ENCODE peak calls at places on chromosome 20, in seven cellular contexts. One of them, this sample, is unnamed.

GRCh38 chr20:62266340-62266739 is 28.0 kb downstream of the OSBPL2 start:
- DNase-seq in kidney epithelial cell: no peak
- DNase-seq in tibial nerve: no peak
- DNase-seq in heart right ventricle: no peak
- DNase-seq in PC-9: no peak
- DNase-seq in progenitor cell of endocrine pancreas: no peak
- DNase-seq in fibroblast of villous mesenchyme: no peak
- DNase-seq in this sample: no peak

GRCh38 chr20:49505518-49505917 is 23.1 kb upstream of the KCNB1 start:
- DNase-seq in kidney epithelial cell: peak; percentile 63
- DNase-seq in tibial nerve: no peak
- DNase-seq in heart right ventricle: peak; percentile 22
- DNase-seq in PC-9: no peak
- DNase-seq in progenitor cell of endocrine pancreas: no peak
- DNase-seq in fibroblast of villous mesenchyme: peak; percentile 8
- DNase-seq in this sample: peak; percentile 90

GRCh38 chr20:3378138-3378537 is 29.3 kb downstream of the DNAAF9 start:
- DNase-seq in kidney epithelial cell: no peak
- DNase-seq in tibial nerve: no peak
- DNase-seq in heart right ventricle: peak; percentile 13
- DNase-seq in PC-9: no peak
- DNase-seq in progenitor cell of endocrine pancreas: no peak
- DNase-seq in fibroblast of villous mesenchyme: no peak
- DNase-seq in this sample: no peak

GRCh38 chr20:34941224-34941623 is 14.4 kb downstream of the GSS start:
- DNase-seq in kidney epithelial cell: no peak
- DNase-seq in tibial nerve: no peak
- DNase-seq in heart right ventricle: no peak
- DNase-seq in PC-9: no peak
- DNase-seq in progenitor cell of endocrine pancreas: no peak
- DNase-seq in fibroblast of villous mesenchyme: no peak
- DNase-seq in this sample: no peak

GRCh38 chr20:34824861-34825529 is 456 bp downstream of the NCOA6 start:
- DNase-seq in kidney epithelial cell: no peak
- DNase-seq in tibial nerve: peak; percentile 15
- DNase-seq in heart right ventricle: peak; percentile 54
- DNase-seq in PC-9: peak; percentile 62
- DNase-seq in progenitor cell of endocrine pancreas: peak; percentile 73
- DNase-seq in fibroblast of villous mesenchyme: peak; percentile 43
- DNase-seq in this sample: peak; percentile 78

GRCh38 chr20:57400262-57400701 is 9.1 kb downstream of the RBM38 start:
- DNase-seq in kidney epithelial cell: no peak
- DNase-seq in tibial nerve: no peak
- DNase-seq in heart right ventricle: no peak
- DNase-seq in PC-9: no peak
- DNase-seq in progenitor cell of endocrine pancreas: no peak
- DNase-seq in fibroblast of villous mesenchyme: no peak
- DNase-seq in this sample: no peak

GRCh38 chr20:9989066-9989724 is 45.6 kb upstream of the ANKEF1 start:
- DNase-seq in kidney epithelial cell: no peak
- DNase-seq in tibial nerve: no peak
- DNase-seq in heart right ventricle: no peak
- DNase-seq in PC-9: no peak
- DNase-seq in progenitor cell of endocrine pancreas: no peak
- DNase-seq in fibroblast of villous mesenchyme: peak; percentile 63
- DNase-seq in this sample: no peak

GRCh38 chr20:35663516-35663812 is 1.2 kb downstream of the CPNE1 start:
- DNase-seq in kidney epithelial cell: no peak
- DNase-seq in tibial nerve: no peak
- DNase-seq in heart right ventricle: no peak
- DNase-seq in PC-9: no peak
- DNase-seq in progenitor cell of endocrine pancreas: no peak
- DNase-seq in fibroblast of villous mesenchyme: peak; percentile 44
- DNase-seq in this sample: no peak

GRCh38 chr20:52268184-52268583 is 76.6 kb upstream of the ZFP64 start:
- DNase-seq in kidney epithelial cell: no peak
- DNase-seq in tibial nerve: no peak
- DNase-seq in heart right ventricle: no peak
- DNase-seq in PC-9: no peak
- DNase-seq in progenitor cell of endocrine pancreas: no peak
- DNase-seq in fibroblast of villous mesenchyme: peak; percentile 21
- DNase-seq in this sample: no peak

GRCh38 chr20:10217517-10218410 is 866 bp upstream of the SNAP25 start:
- DNase-seq in kidney epithelial cell: peak; percentile 85
- DNase-seq in tibial nerve: no peak
- DNase-seq in heart right ventricle: no peak
- DNase-seq in PC-9: no peak
- DNase-seq in progenitor cell of endocrine pancreas: peak; percentile 32
- DNase-seq in fibroblast of villous mesenchyme: peak; percentile 94
- DNase-seq in this sample: peak; percentile 70

GRCh38 chr20:61449057-61449456 is 197.0 kb downstream of the CDH4 start:
- DNase-seq in kidney epithelial cell: no peak
- DNase-seq in tibial nerve: no peak
- DNase-seq in heart right ventricle: no peak
- DNase-seq in PC-9: no peak
- DNase-seq in progenitor cell of endocrine pancreas: no peak
- DNase-seq in fibroblast of villous mesenchyme: no peak
- DNase-seq in this sample: no peak

GRCh38 chr20:46221271-46221670 is 87.0 kb downstream of the CDH22 start:
- DNase-seq in kidney epithelial cell: no peak
- DNase-seq in tibial nerve: no peak
- DNase-seq in heart right ventricle: no peak
- DNase-seq in PC-9: no peak
- DNase-seq in progenitor cell of endocrine pancreas: no peak
- DNase-seq in fibroblast of villous mesenchyme: no peak
- DNase-seq in this sample: no peak

GRCh38 chr20:7704021-7704420 is 236.2 kb downstream of the HAO1 start:
- DNase-seq in kidney epithelial cell: no peak
- DNase-seq in tibial nerve: no peak
- DNase-seq in heart right ventricle: no peak
- DNase-seq in PC-9: no peak
- DNase-seq in progenitor cell of endocrine pancreas: no peak
- DNase-seq in fibroblast of villous mesenchyme: no peak
- DNase-seq in this sample: no peak

GRCh38 chr20:37330316-37330715 is 15.6 kb upstream of the SRC start:
- DNase-seq in kidney epithelial cell: no peak
- DNase-seq in tibial nerve: no peak
- DNase-seq in heart right ventricle: no peak
- DNase-seq in PC-9: no peak
- DNase-seq in progenitor cell of endocrine pancreas: no peak
- DNase-seq in fibroblast of villous mesenchyme: no peak
- DNase-seq in this sample: no peak

GRCh38 chr20:6665621-6666345 is 101.7 kb upstream of the BMP2 start:
- DNase-seq in kidney epithelial cell: peak; percentile 44
- DNase-seq in tibial nerve: no peak
- DNase-seq in heart right ventricle: no peak
- DNase-seq in PC-9: no peak
- DNase-seq in progenitor cell of endocrine pancreas: no peak
- DNase-seq in fibroblast of villous mesenchyme: peak; percentile 73
- DNase-seq in this sample: no peak

GRCh38 chr20:7094438-7094997 is 327.0 kb downstream of the BMP2 start:
- DNase-seq in kidney epithelial cell: no peak
- DNase-seq in tibial nerve: no peak
- DNase-seq in heart right ventricle: peak; percentile 6
- DNase-seq in PC-9: no peak
- DNase-seq in progenitor cell of endocrine pancreas: no peak
- DNase-seq in fibroblast of villous mesenchyme: peak; percentile 44
- DNase-seq in this sample: peak; percentile 67

GRCh38 chr20:48703511-48704219 is 124.1 kb downstream of the PREX1 start:
- DNase-seq in kidney epithelial cell: no peak
- DNase-seq in tibial nerve: no peak
- DNase-seq in heart right ventricle: no peak
- DNase-seq in PC-9: no peak
- DNase-seq in progenitor cell of endocrine pancreas: no peak
- DNase-seq in fibroblast of villous mesenchyme: no peak
- DNase-seq in this sample: no peak

GRCh38 chr20:15146948-15147347 is 809.5 kb upstream of the FLRT3 start:
- DNase-seq in kidney epithelial cell: no peak
- DNase-seq in tibial nerve: no peak
- DNase-seq in heart right ventricle: no peak
- DNase-seq in PC-9: no peak
- DNase-seq in progenitor cell of endocrine pancreas: no peak
- DNase-seq in fibroblast of villous mesenchyme: no peak
- DNase-seq in this sample: peak; percentile 11

GRCh38 chr20:52972190-52972937 is at the start of gene TSHZ2:
- DNase-seq in kidney epithelial cell: no peak
- DNase-seq in tibial nerve: no peak
- DNase-seq in heart right ventricle: peak; percentile 17
- DNase-seq in PC-9: no peak
- DNase-seq in progenitor cell of endocrine pancreas: peak; percentile 43
- DNase-seq in fibroblast of villous mesenchyme: peak; percentile 24
- DNase-seq in this sample: peak; percentile 74

GRCh38 chr20:41167481-41168253 is 30.3 kb downstream of the PLCG1 start:
- DNase-seq in kidney epithelial cell: no peak
- DNase-seq in tibial nerve: no peak
- DNase-seq in heart right ventricle: no peak
- DNase-seq in PC-9: no peak
- DNase-seq in progenitor cell of endocrine pancreas: no peak
- DNase-seq in fibroblast of villous mesenchyme: no peak
- DNase-seq in this sample: no peak

GRCh38 chr20:59219206-59219605 is 55.6 kb downstream of the ZNF831 start:
- DNase-seq in kidney epithelial cell: no peak
- DNase-seq in tibial nerve: no peak
- DNase-seq in heart right ventricle: no peak
- DNase-seq in PC-9: no peak
- DNase-seq in progenitor cell of endocrine pancreas: no peak
- DNase-seq in fibroblast of villous mesenchyme: no peak
- DNase-seq in this sample: no peak
- TF ChIP-seq CTCF in kidney epithelial cell: no peak
- TF ChIP-seq CTCF in tibial nerve: no peak
- TF ChIP-seq CTCF in heart right ventricle: no peak
- TF ChIP-seq CTCF in PC-9: no peak
- TF ChIP-seq CTCF in progenitor cell of endocrine pancreas: no peak
- TF ChIP-seq CTCF in fibroblast of villous mesenchyme: no peak
- TF ChIP-seq CTCF in this sample: no peak

GRCh38 chr20:18057106-18057993 is at the start of gene OVOL2:
- DNase-seq in kidney epithelial cell: no peak
- DNase-seq in tibial nerve: no peak
- DNase-seq in heart right ventricle: no peak
- DNase-seq in PC-9: peak; percentile 93
- DNase-seq in progenitor cell of endocrine pancreas: peak; percentile 80
- DNase-seq in fibroblast of villous mesenchyme: no peak
- DNase-seq in this sample: peak; percentile 42

GRCh38 chr20:18057994-18058349 is 256 bp upstream of the OVOL2 start:
- DNase-seq in kidney epithelial cell: no peak
- DNase-seq in tibial nerve: no peak
- DNase-seq in heart right ventricle: no peak
- DNase-seq in PC-9: no peak
- DNase-seq in progenitor cell of endocrine pancreas: no peak
- DNase-seq in fibroblast of villous mesenchyme: no peak
- DNase-seq in this sample: no peak

GRCh38 chr20:18059603-18060002 is 1.9 kb upstream of the OVOL2 start:
- DNase-seq in kidney epithelial cell: no peak
- DNase-seq in tibial nerve: no peak
- DNase-seq in heart right ventricle: no peak
- DNase-seq in PC-9: no peak
- DNase-seq in progenitor cell of endocrine pancreas: no peak
- DNase-seq in fibroblast of villous mesenchyme: no peak
- DNase-seq in this sample: no peak

GRCh38 chr20:18056174-18057105 is 1.3 kb downstream of the OVOL2 start:
- DNase-seq in kidney epithelial cell: no peak
- DNase-seq in tibial nerve: no peak
- DNase-seq in heart right ventricle: no peak
- DNase-seq in PC-9: peak; percentile 70
- DNase-seq in progenitor cell of endocrine pancreas: no peak
- DNase-seq in fibroblast of villous mesenchyme: peak; percentile 4
- DNase-seq in this sample: peak; percentile 49

GRCh38 chr20:18058661-18059467 is 1.1 kb upstream of the OVOL2 start:
- DNase-seq in kidney epithelial cell: no peak
- DNase-seq in tibial nerve: no peak
- DNase-seq in heart right ventricle: no peak
- DNase-seq in PC-9: peak; percentile 90
- DNase-seq in progenitor cell of endocrine pancreas: peak; percentile 52
- DNase-seq in fibroblast of villous mesenchyme: no peak
- DNase-seq in this sample: peak; percentile 60
- TF ChIP-seq CTCF in kidney epithelial cell: no peak
- TF ChIP-seq CTCF in tibial nerve: no peak
- TF ChIP-seq CTCF in heart right ventricle: no peak
- TF ChIP-seq CTCF in PC-9: no peak
- TF ChIP-seq CTCF in progenitor cell of endocrine pancreas: peak; percentile 17
- TF ChIP-seq CTCF in fibroblast of villous mesenchyme: no peak
- TF ChIP-seq CTCF in this sample: no peak

GRCh38 chr20:47527004-47527800 is 25.5 kb downstream of the NCOA3 start:
- DNase-seq in kidney epithelial cell: no peak
- DNase-seq in tibial nerve: no peak
- DNase-seq in heart right ventricle: no peak
- DNase-seq in PC-9: no peak
- DNase-seq in progenitor cell of endocrine pancreas: no peak
- DNase-seq in fibroblast of villous mesenchyme: no peak
- DNase-seq in this sample: no peak

GRCh38 chr20:47524385-47524784 is 22.7 kb downstream of the NCOA3 start:
- DNase-seq in kidney epithelial cell: no peak
- DNase-seq in tibial nerve: no peak
- DNase-seq in heart right ventricle: no peak
- DNase-seq in PC-9: no peak
- DNase-seq in progenitor cell of endocrine pancreas: no peak
- DNase-seq in fibroblast of villous mesenchyme: no peak
- DNase-seq in this sample: no peak

GRCh38 chr20:47515843-47516242 is 14.2 kb downstream of the NCOA3 start:
- DNase-seq in kidney epithelial cell: no peak
- DNase-seq in tibial nerve: no peak
- DNase-seq in heart right ventricle: no peak
- DNase-seq in PC-9: no peak
- DNase-seq in progenitor cell of endocrine pancreas: no peak
- DNase-seq in fibroblast of villous mesenchyme: no peak
- DNase-seq in this sample: no peak

GRCh38 chr20:47521059-47521808 is 19.5 kb downstream of the NCOA3 start:
- DNase-seq in kidney epithelial cell: no peak
- DNase-seq in tibial nerve: no peak
- DNase-seq in heart right ventricle: no peak
- DNase-seq in PC-9: no peak
- DNase-seq in progenitor cell of endocrine pancreas: no peak
- DNase-seq in fibroblast of villous mesenchyme: no peak
- DNase-seq in this sample: peak; percentile 15
- TF ChIP-seq CTCF in kidney epithelial cell: peak; percentile 5
- TF ChIP-seq CTCF in tibial nerve: no peak
- TF ChIP-seq CTCF in heart right ventricle: peak; percentile 12
- TF ChIP-seq CTCF in PC-9: no peak
- TF ChIP-seq CTCF in progenitor cell of endocrine pancreas: no peak
- TF ChIP-seq CTCF in fibroblast of villous mesenchyme: peak; percentile 30
- TF ChIP-seq CTCF in this sample: no peak

DNA sequence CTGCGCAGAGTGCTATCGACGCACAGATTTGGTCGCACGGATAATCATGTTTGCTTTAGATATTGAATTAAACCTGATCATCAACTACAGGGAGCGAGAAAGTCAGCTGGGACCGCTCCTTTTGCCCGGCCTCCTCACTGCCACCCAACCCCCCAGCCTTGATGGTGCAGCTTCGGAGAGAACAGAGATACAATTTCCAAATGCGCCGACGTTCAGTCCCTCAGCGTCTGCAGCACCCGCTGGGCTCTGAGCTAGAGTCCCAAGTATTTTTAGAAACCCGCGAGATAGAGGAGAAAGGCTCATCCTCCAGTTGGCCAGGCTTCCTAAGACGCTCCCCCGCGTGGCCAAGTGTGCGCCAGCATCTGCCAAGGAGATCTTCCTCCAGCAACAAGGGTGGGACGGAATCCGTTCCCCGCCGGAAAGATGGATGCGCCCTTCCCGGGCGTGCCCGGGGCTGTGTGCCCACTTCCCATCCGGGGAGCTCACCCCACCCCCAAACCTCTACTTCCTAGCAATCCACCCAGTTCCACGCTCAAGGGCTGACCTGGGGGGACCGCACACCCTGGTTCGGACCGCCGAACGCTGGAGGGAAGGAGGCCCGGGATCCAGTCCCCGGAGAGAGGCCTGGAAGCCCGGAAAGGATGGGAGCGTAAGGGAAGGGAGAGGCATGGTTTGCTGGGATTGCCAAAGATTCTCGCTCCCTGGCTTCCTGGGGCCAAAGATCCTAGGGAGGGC is 4.1 kb downstream of the NKX2-2 start:
- DNase-seq in kidney epithelial cell: no peak
- DNase-seq in tibial nerve: no peak
- DNase-seq in heart right ventricle: no peak
- DNase-seq in PC-9: no peak
- DNase-seq in progenitor cell of endocrine pancreas: no peak
- DNase-seq in fibroblast of villous mesenchyme: peak; percentile 14
- DNase-seq in this sample: no peak
- TF ChIP-seq CTCF in kidney epithelial cell: no peak
- TF ChIP-seq CTCF in tibial nerve: no peak
- TF ChIP-seq CTCF in heart right ventricle: no peak
- TF ChIP-seq CTCF in PC-9: no peak
- TF ChIP-seq CTCF in progenitor cell of endocrine pancreas: no peak
- TF ChIP-seq CTCF in fibroblast of villous mesenchyme: peak; percentile 7
- TF ChIP-seq CTCF in this sample: no peak

This sample was measured in nephron progenitor cell.